ENCODE peak calls at places on chromosomes 4 and X, in ten cellular contexts. I is heart right ventricle; C is DMS153; N is breast epithelium; W is stimulated activated CD8-positive, alpha-beta memory T cell treated with anti-CD3 and anti-CD28 coated beads, Interleukin-2, amount 100 ng/mL, for 1 hour; H is GDM1; V is DMS 273 treated with DMSO at 0.1 percent for 48 hours; P is CD8-positive, alpha-beta T cell; S is AG09319; X is cerebellar cortex. M is an unnamed sample.

GRCh38 chrX:130834149-130834548 is 68.9 kb downstream of the ENOX2 start:
- DNase-seq in X (no peak), W (no peak), N (no peak), P (no peak), C (no peak), H (no peak), V (no peak), S (no peak), I (no peak), M (no peak)

GRCh38 chr4:76216975-76217814 is 3.6 kb upstream of the SCARB2 start:
- DNase-seq in V (no peak), P (no peak), X (no peak), W (no peak), I (no peak), S (no peak), C (no peak), H (no peak), N (no peak), M (no peak)

GRCh38 chr4:48949518-48950207 is 36.4 kb upstream of the CWH43 start:
- DNase-seq in H (no peak), S (no peak), C (no peak), X (no peak), V (no peak), I (no peak), W (no peak), P (no peak), N (no peak), M (no peak)

GRCh38 chr4:304987-305680 is at the start of gene ZNF732:
- DNase-seq in I (peak), P (no peak), H (no peak), V (peak), X (peak), W (no peak), S (peak), N (peak), C (no peak), M (peak)

GRCh38 chrX:139126493-139126892 is 404.0 kb upstream of the F9 start:
- DNase-seq in V (no peak), W (no peak), I (no peak), H (peak), N (no peak), P (no peak), S (no peak), X (peak), C (peak), M (no peak)

GRCh38 chr4:85929926-85930325 is 429.9 kb downstream of the MAPK10 start:
- DNase-seq in S (no peak), I (no peak), C (peak), W (no peak), H (peak), V (no peak), X (no peak), P (no peak), N (no peak), M (no peak)

GRCh38 chr4:158824425-158825274 is 55.8 kb downstream of the FNIP2 start:
- DNase-seq in I (no peak), S (no peak), C (no peak), W (no peak), X (no peak), P (no peak), H (no peak), N (no peak), V (peak), M (no peak)

GRCh38 chrX:386239-386767 is 404 bp downstream of the PPP2R3B start:
- DNase-seq in X (no peak), C (no peak), N (no peak), I (no peak), W (no peak), P (peak), H (no peak), S (no peak), V (no peak), M (no peak)

GRCh38 chrX:27619975-27620374 is 29.8 kb downstream of the DCAF8L2 start:
- DNase-seq in X (no peak), V (no peak), H (no peak), I (no peak), C (no peak), P (no peak), N (no peak), S (no peak), W (no peak), M (no peak)

GRCh38 chr4:40553995-40554394 is 75.7 kb downstream of the RBM47 start:
- DNase-seq in N (no peak), H (no peak), X (no peak), S (no peak), P (no peak), C (no peak), I (no peak), V (no peak), W (no peak), M (no peak)

GRCh38 chr4:24476209-24476781 is 108.1 kb downstream of the DHX15 start:
- DNase-seq in V (no peak), S (no peak), N (no peak), I (no peak), C (no peak), W (no peak), H (no peak), X (peak), P (no peak), M (no peak)

GRCh38 chrX:68462197-68462596 is 28.9 kb upstream of the OPHN1 start:
- DNase-seq in P (no peak), S (no peak), I (no peak), H (no peak), W (no peak), N (no peak), X (no peak), V (no peak), C (no peak), M (no peak)

GRCh38 chr4:137307806-137308205 is 224.5 kb downstream of the PCDH18 start:
- DNase-seq in H (no peak), S (peak), N (no peak), P (no peak), C (no peak), X (no peak), I (no peak), V (no peak), W (no peak), M (no peak)

GRCh38 chr4:183576701-183577100 is 71.8 kb downstream of the ING2 start:
- DNase-seq in N (no peak), I (no peak), P (no peak), S (no peak), V (no peak), C (no peak), H (no peak), W (no peak), X (no peak), M (no peak)

GRCh38 chr4:132646186-132646585 is 502.9 kb upstream of the PCDH10 start:
- DNase-seq in H (no peak), N (no peak), X (no peak), V (no peak), W (no peak), P (no peak), C (no peak), I (no peak), S (no peak), M (no peak)

GRCh38 chr4:98939892-98940298 is 11.0 kb upstream of the EIF4E start:
- DNase-seq in H (peak), I (no peak), C (peak), P (no peak), V (no peak), W (no peak), X (peak), N (no peak), S (no peak), M (peak)

GRCh38 chr4:125325733-125326132 is 11.0 kb downstream of the FAT4 start:
- DNase-seq in V (no peak), H (no peak), N (no peak), W (no peak), X (no peak), C (no peak), P (no peak), I (no peak), S (no peak), M (no peak)

GRCh38 chr4:152729466-152729865 is 49.7 kb upstream of the TMEM154 start:
- DNase-seq in C (no peak), N (no peak), V (no peak), H (no peak), P (no peak), X (no peak), I (no peak), S (no peak), W (no peak), M (no peak)

GRCh38 chr4:6768539-6768905 is 14.0 kb upstream of the KIAA0232 start:
- DNase-seq in I (no peak), N (no peak), V (no peak), P (no peak), X (no peak), S (no peak), W (no peak), H (peak), C (no peak), M (no peak)

GRCh38 chr4:142334931-142335330 is 511.2 kb downstream of the INPP4B start:
- DNase-seq in W (no peak), I (no peak), X (no peak), N (no peak), S (no peak), P (no peak), V (no peak), C (no peak), H (no peak), M (no peak)

GRCh38 chr4:13399257-13399656 is 84.9 kb downstream of the RAB28 start:
- DNase-seq in P (no peak), I (no peak), S (no peak), X (no peak), C (no peak), V (no peak), N (no peak), H (no peak), W (no peak), M (no peak)

GRCh38 chr4:3836802-3837601 is 70.8 kb downstream of the ADRA2C start:
- DNase-seq in V (no peak), H (no peak), I (no peak), N (no peak), C (no peak), X (no peak), P (no peak), S (no peak), W (no peak), M (peak)

GRCh38 chr4:76197971-76198410 is 15.6 kb downstream of the SCARB2 start:
- DNase-seq in V (peak), I (peak), C (peak), W (no peak), S (no peak), N (peak), H (peak), X (peak), P (no peak), M (peak)

GRCh38 chrX:79568309-79568708 is 201.2 kb upstream of the ITM2A start:
- DNase-seq in N (no peak), X (no peak), V (no peak), W (no peak), I (no peak), C (no peak), P (no peak), H (no peak), S (no peak), M (no peak)

GRCh38 chr4:53221832-53222480 is 143.9 kb downstream of the SCFD2 start:
- DNase-seq in X (no peak), I (no peak), S (no peak), W (no peak), V (no peak), C (no peak), P (no peak), N (no peak), H (no peak), M (no peak)

GRCh38 chr4:1413221-1413663 is 7.0 kb upstream of the NKX1-1 start:
- DNase-seq in N (peak), C (no peak), S (no peak), I (no peak), P (no peak), X (no peak), H (no peak), W (no peak), V (no peak), M (no peak)

M was measured in neural crest cell.